ENCODE peak calls at places on chromosomes 4 and X, in eight cellular contexts. G is NB4; W is stimulated activated CD4-positive, alpha-beta T cell treated with anti-CD3 and anti-CD28 coated beads, Interleukin-1b, Interleukin-23, amount 100 ng/mL, for 24 hours; E is retinal pigment epithelial cell; Y is mammary epithelial cell; D is activated effector memory CD4-positive, alpha-beta T cell treated with anti-CD3 and anti-CD28 coated beads, Interleukin-2, amount 50 U/mL, for 16 hours; C is natural killer cell treated with Interleukin-12 subunit alpha and Interleukin-12 subunit beta and Interleukin-15 and Interleukin-18, amount 100 ng/mL, for 72 hours; H is Caco-2. X is an unnamed sample.

GRCh38 chrX:17563076-17563475 is 174.2 kb upstream of the SCML1 start:
- DNase-seq in D (no peak), H (no peak), W (no peak), C (no peak), E (no peak), G (no peak), Y (no peak), X (no peak)

GRCh38 chrX:29024813-29025342 is 437.6 kb downstream of the IL1RAPL1 start:
- DNase-seq in D (no peak), C (no peak), Y (peak; percentile 32), H (no peak), E (no peak), G (peak; percentile 65), W (no peak), X (no peak)

GRCh38 chr4:8110071-8110986 is 48.3 kb downstream of the ABLIM2 start:
- DNase-seq in E (no peak), C (no peak), W (no peak), Y (peak; percentile 85), D (no peak), H (no peak), G (peak; percentile 35), X (no peak)

GRCh38 chrX:79466636-79467035 is 99.5 kb upstream of the ITM2A start:
- DNase-seq in E (no peak), Y (no peak), H (no peak), C (no peak), W (no peak), G (no peak), D (no peak), X (no peak)

GRCh38 chrX:68146054-68146453 is 287.2 kb downstream of the OPHN1 start:
- DNase-seq in E (peak; percentile 25), G (peak; percentile 32), W (no peak), C (no peak), D (no peak), Y (peak; percentile 34), H (no peak), X (no peak)

GRCh38 chrX:5957506-5957905 is 271.2 kb downstream of the NLGN4X start:
- DNase-seq in Y (peak; percentile 77), W (no peak), H (no peak), C (no peak), G (peak; percentile 39), E (no peak), D (no peak), X (no peak)

GRCh38 chr4:118807659-118808058 is 28.3 kb downstream of the SEC24D start:
- DNase-seq in H (no peak), G (no peak), Y (no peak), C (no peak), E (no peak), W (no peak), D (no peak), X (no peak)

GRCh38 chrX:27767387-27767786 is 40.4 kb upstream of the MAGEB10 start:
- DNase-seq in E (no peak), D (no peak), G (no peak), H (no peak), Y (no peak), W (no peak), C (no peak), X (no peak)

GRCh38 chr4:21858971-21859370 is 89.6 kb downstream of the KCNIP4 start:
- DNase-seq in E (no peak), D (no peak), H (no peak), Y (no peak), G (no peak), C (no peak), W (no peak), X (no peak)

GRCh38 chr4:53640576-53641459 is 49.5 kb upstream of the LNX1 start:
- DNase-seq in C (no peak), G (no peak), H (peak; percentile 40), W (no peak), Y (no peak), D (no peak), E (peak; percentile 31), X (no peak)

GRCh38 chrX:54794795-54795194 is 3.3 kb downstream of the ITIH6 start:
- DNase-seq in D (no peak), W (no peak), C (no peak), Y (no peak), G (no peak), H (no peak), E (no peak), X (no peak)

GRCh38 chrX:45747905-45748304 is 547.2 kb upstream of the DIPK2B start:
- DNase-seq in E (no peak), C (no peak), G (no peak), Y (peak; percentile 72), W (no peak), D (no peak), H (no peak), X (no peak)

GRCh38 chr4:15755321-15755750 is 22.8 kb upstream of the CD38 start:
- DNase-seq in Y (peak; percentile 69), D (peak; percentile 82), G (no peak), E (peak; percentile 64), C (no peak), W (no peak), H (no peak), X (peak; percentile 51)

GRCh38 chrX:129540725-129541184 is 696 bp downstream of the OCRL start:
- DNase-seq in C (no peak), Y (peak; percentile 6), G (peak; percentile 64), E (no peak), W (no peak), D (no peak), H (no peak), X (no peak)

GRCh38 chr4:127782025-127782274 is 172 bp upstream of the HSPA4L start:
- DNase-seq in H (peak; percentile 87), C (peak; percentile 84), D (no peak), Y (peak; percentile 87), E (peak; percentile 50), G (no peak), W (no peak), X (peak; percentile 61)

GRCh38 chr4:41540687-41541086 is 2.7 kb downstream of the LIMCH1 start:
- DNase-seq in E (no peak), H (no peak), D (no peak), G (no peak), Y (no peak), W (no peak), C (no peak), X (no peak)

GRCh38 chr4:56976283-56976877 is 1.0 kb downstream of the NOA1 start:
- DNase-seq in Y (peak; percentile 9), H (no peak), E (no peak), G (no peak), W (no peak), D (no peak), C (no peak), X (peak; percentile 28)

GRCh38 chr4:182255421-182256190 is 12.4 kb downstream of the TENM3 start:
- DNase-seq in Y (no peak), E (no peak), H (no peak), W (no peak), C (no peak), D (no peak), G (no peak), X (no peak)

GRCh38 chrX:110214684-110215083 is 103.2 kb downstream of the AMMECR1 start:
- DNase-seq in C (no peak), G (no peak), D (no peak), W (no peak), Y (no peak), E (no peak), H (no peak), X (no peak)

GRCh38 chrX:119635179-119635578 is 29.0 kb upstream of the NKRF start:
- DNase-seq in D (no peak), Y (no peak), H (no peak), C (no peak), G (no peak), E (no peak), W (no peak), X (no peak)

GRCh38 chr4:41022116-41022515 is 192.2 kb downstream of the APBB2 start:
- DNase-seq in H (no peak), E (no peak), Y (no peak), C (no peak), G (no peak), W (no peak), D (no peak), X (no peak)

GRCh38 chr4:175271010-175271630 is 353.0 kb downstream of the ADAM29 start:
- DNase-seq in H (no peak), E (no peak), Y (no peak), C (no peak), G (no peak), D (no peak), W (no peak), X (no peak)

GRCh38 chr4:136395212-136395722 is 1137.0 kb downstream of the PCDH18 start:
- DNase-seq in E (no peak), Y (no peak), C (no peak), H (no peak), G (no peak), W (no peak), D (no peak), X (no peak)

GRCh38 chr4:16123356-16124084 is 39.7 kb upstream of the PROM1 start:
- DNase-seq in C (no peak), D (no peak), G (no peak), E (no peak), Y (no peak), H (no peak), W (no peak), X (no peak)

GRCh38 chr4:2648159-2648814 is 107.8 kb downstream of the TNIP2 start:
- DNase-seq in E (no peak), Y (no peak), H (no peak), C (no peak), W (no peak), G (no peak), D (peak; percentile 30), X (no peak)

GRCh38 chr4:113141901-113142346 is 92.5 kb downstream of the ANK2 start:
- DNase-seq in C (no peak), E (peak; percentile 83), G (no peak), Y (peak; percentile 54), H (no peak), D (no peak), W (no peak), X (no peak)

GRCh38 chr4:100430441-100430840 is 87.4 kb downstream of the EMCN start:
- DNase-seq in C (no peak), E (no peak), W (no peak), Y (no peak), D (no peak), H (no peak), G (peak; percentile 76), X (no peak)

GRCh38 chrX:22097295-22097694 is 65.2 kb downstream of the PHEX start:
- DNase-seq in E (no peak), H (no peak), C (no peak), D (no peak), G (no peak), W (no peak), Y (peak; percentile 61), X (no peak)

GRCh38 chrX:150766351-150767044 is 73.3 kb downstream of the MTMR1 start:
- DNase-seq in H (no peak), D (no peak), W (no peak), C (no peak), G (peak; percentile 70), E (no peak), Y (no peak), X (no peak)